ENCODE peak calls at places on chromosomes 2 and 18, in seven cellular contexts. T is fibroblast of mammary gland, I is endothelial cell, Q is GM23338, R is NB4, L is transverse colon, U is left ventricle myocardium inferior. E is an unnamed sample.
A peak's percentile ranks its signal among the peaks of the same experiment; 100 is the strongest.

GRCh38 chr2:88329815-88330603 is 122.5 kb downstream of the FOXI3 start:
- DNase-seq in T (peak; percentile 2), I (no peak), Q (peak; percentile 73), R (peak; percentile 15), L (no peak), U (no peak), E (peak; percentile 47)

GRCh38 chr2:54306561-54306960 is 50.5 kb upstream of the TSPYL6 start:
- DNase-seq in T (no peak), I (no peak), Q (no peak), R (no peak), L (no peak), U (no peak), E (no peak)

GRCh38 chr2:8518986-8519669 is 162.7 kb upstream of the ID2 start:
- DNase-seq in T (no peak), I (no peak), Q (no peak), R (no peak), L (no peak), U (no peak), E (no peak)

GRCh38 chr2:10814571-10815331 is 2.2 kb upstream of the PDIA6 start:
- DNase-seq in T (no peak), I (no peak), Q (peak; percentile 43), R (peak; percentile 30), L (no peak), U (no peak), E (no peak)

GRCh38 chr2:120912101-120912985 is 176.7 kb downstream of the GLI2 start:
- DNase-seq in T (peak; percentile 81), I (no peak), Q (no peak), R (no peak), L (peak; percentile 80), U (peak; percentile 69), E (no peak)

GRCh38 chr2:18491577-18491976 is 68.9 kb downstream of the RDH14 start:
- DNase-seq in T (no peak), I (no peak), Q (no peak), R (no peak), L (no peak), U (no peak), E (no peak)

GRCh38 chr2:43898134-43898957 is 59.6 kb downstream of the ABCG8 start:
- DNase-seq in T (peak; percentile 6), I (peak; percentile 39), Q (no peak), R (peak; percentile 35), L (peak; percentile 43), U (no peak), E (no peak)

GRCh38 chr18:41872206-41872605 is 82.8 kb upstream of the PIK3C3 start:
- DNase-seq in T (no peak), I (no peak), Q (no peak), R (no peak), L (no peak), U (no peak), E (no peak)

GRCh38 chr2:134583462-134583861 is 135.3 kb downstream of the TMEM163 start:
- DNase-seq in T (no peak), I (no peak), Q (no peak), R (no peak), L (no peak), U (no peak), E (no peak)

GRCh38 chr2:148982282-148982681 is 56.2 kb upstream of the LYPD6B start:
- DNase-seq in T (no peak), I (no peak), Q (no peak), R (no peak), L (no peak), U (no peak), E (no peak)

GRCh38 chr18:67525328-67526110 is 9.0 kb upstream of the DSEL start:
- DNase-seq in T (peak; percentile 99), I (no peak), Q (peak; percentile 61), R (no peak), L (peak; percentile 39), U (peak; percentile 42), E (no peak)

GRCh38 chr18:73739098-73739497 is 408.5 kb downstream of the FBXO15 start:
- DNase-seq in T (no peak), I (no peak), Q (no peak), R (no peak), L (no peak), U (no peak), E (no peak)

GRCh38 chr2:30239308-30240161 is 8.2 kb downstream of the LBH start:
- DNase-seq in T (peak; percentile 95), I (peak; percentile 72), Q (peak; percentile 84), R (peak; percentile 70), L (peak; percentile 79), U (peak; percentile 76), E (peak; percentile 57)

GRCh38 chr2:239263231-239263936 is 137.4 kb downstream of the HDAC4 start:
- DNase-seq in T (no peak), I (no peak), Q (no peak), R (no peak), L (peak; percentile 11), U (no peak), E (no peak)

GRCh38 chr2:181231886-181232644 is 225.1 kb upstream of the ITGA4 start:
- DNase-seq in T (peak; percentile 38), I (no peak), Q (no peak), R (no peak), L (no peak), U (no peak), E (no peak)

GRCh38 chr2:64825831-64826496 is 163.2 kb upstream of the SLC1A4 start:
- DNase-seq in T (peak; percentile 20), I (no peak), Q (no peak), R (peak; percentile 34), L (no peak), U (no peak), E (no peak)

GRCh38 chr2:175137793-175138192 is 30.2 kb downstream of the ATF2 start:
- DNase-seq in T (no peak), I (no peak), Q (no peak), R (no peak), L (no peak), U (no peak), E (no peak)

GRCh38 chr2:96874099-96874831 is 4.4 kb upstream of the SEMA4C start:
- DNase-seq in T (no peak), I (no peak), Q (peak; percentile 35), R (no peak), L (no peak), U (no peak), E (peak; percentile 65)

GRCh38 chr2:218781691-218782528 is at the start of gene CYP27A1:
- DNase-seq in T (peak; percentile 29), I (peak; percentile 38), Q (peak; percentile 67), R (no peak), L (peak; percentile 70), U (peak; percentile 60), E (peak; percentile 46)

GRCh38 chr2:168289880-168290279 is 42.5 kb upstream of the STK39 start:
- DNase-seq in T (no peak), I (no peak), Q (no peak), R (no peak), L (no peak), U (no peak), E (no peak)

GRCh38 chr2:78024991-78025390 is 502.8 kb upstream of the LRRTM4 start:
- DNase-seq in T (no peak), I (no peak), Q (no peak), R (no peak), L (no peak), U (no peak), E (no peak)

GRCh38 chr2:78020500-78020899 is 498.3 kb upstream of the LRRTM4 start:
- DNase-seq in T (no peak), I (no peak), Q (no peak), R (no peak), L (no peak), U (no peak), E (no peak)

DNA sequence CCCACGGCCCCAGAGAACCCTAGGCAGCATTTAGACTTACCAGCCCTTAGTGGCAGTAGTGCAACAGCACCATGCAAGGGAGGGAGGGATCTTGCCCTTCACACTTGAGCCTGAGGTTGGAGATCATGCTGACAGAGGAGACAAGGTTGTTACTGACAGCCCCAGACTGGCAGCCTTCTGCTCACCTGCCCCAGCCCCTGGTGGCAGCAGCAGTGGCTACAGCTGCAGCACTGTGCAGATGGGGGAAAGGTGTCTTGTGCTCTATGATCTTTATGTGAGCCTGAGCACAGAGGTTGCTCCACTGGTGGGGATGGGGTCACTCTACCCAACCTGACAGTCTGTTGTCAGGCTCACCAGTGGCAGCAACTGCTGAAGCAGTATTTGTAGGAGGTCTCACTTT is 501.2 kb upstream of the LRRTM4 start:
- DNase-seq in T (no peak), I (no peak), Q (peak; percentile 11), R (no peak), L (no peak), U (no peak), E (no peak)
- TF ChIP-seq CTCF in T (no peak), I (no peak), Q (peak; percentile 9), R (no peak), L (no peak), U (no peak), E (no peak)

DNA sequence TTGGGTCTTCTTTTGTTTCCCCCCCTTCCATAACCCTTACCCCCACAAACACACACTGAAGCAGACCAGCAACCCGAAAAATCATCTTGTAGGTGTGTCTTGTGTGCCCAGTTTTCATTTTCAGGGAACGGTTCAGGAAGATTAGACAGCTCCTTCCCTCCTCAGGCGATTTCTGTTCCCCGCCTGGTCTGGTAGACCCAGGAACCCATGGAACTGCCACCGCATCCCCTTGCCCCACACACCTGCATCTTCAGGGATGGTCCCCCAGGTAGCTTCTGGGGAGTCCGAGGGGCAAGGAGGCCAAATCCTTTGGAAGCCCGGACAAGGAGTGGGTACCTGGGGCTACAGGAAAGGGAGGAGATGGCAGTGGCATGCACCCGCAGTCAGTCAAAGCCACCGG is 30.3 kb upstream of the ATP6V1B1 start:
- DNase-seq in T (no peak), I (no peak), Q (no peak), R (no peak), L (no peak), U (no peak), E (no peak)
- TF ChIP-seq CTCF in T (no peak), I (no peak), Q (no peak), R (no peak), L (no peak), U (no peak), E (no peak)

DNA sequence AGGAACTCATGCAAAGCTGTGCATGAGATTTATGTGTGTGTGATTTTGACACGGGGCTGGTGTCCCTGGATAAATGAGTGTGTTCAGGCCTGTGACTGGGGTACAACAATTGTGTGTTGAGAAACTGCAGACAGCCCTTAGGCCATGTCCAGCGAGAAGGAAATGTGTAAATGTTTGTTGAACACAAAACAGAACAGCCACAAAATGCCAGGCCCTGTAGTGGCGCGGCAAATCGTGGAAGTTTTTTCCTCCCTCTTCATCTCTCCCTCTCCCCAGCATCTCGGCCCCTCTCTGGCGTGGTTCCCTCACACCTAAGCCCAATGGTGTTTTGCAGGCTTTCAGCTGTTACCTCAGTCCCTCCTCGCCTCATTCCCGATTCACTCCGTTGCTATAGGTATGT is 10.6 kb downstream of the SPR start:
- DNase-seq in T (no peak), I (no peak), Q (no peak), R (no peak), L (no peak), U (no peak), E (no peak)
- TF ChIP-seq CTCF in T (no peak), I (no peak), Q (no peak), R (no peak), L (no peak), U (no peak), E (no peak)

DNA sequence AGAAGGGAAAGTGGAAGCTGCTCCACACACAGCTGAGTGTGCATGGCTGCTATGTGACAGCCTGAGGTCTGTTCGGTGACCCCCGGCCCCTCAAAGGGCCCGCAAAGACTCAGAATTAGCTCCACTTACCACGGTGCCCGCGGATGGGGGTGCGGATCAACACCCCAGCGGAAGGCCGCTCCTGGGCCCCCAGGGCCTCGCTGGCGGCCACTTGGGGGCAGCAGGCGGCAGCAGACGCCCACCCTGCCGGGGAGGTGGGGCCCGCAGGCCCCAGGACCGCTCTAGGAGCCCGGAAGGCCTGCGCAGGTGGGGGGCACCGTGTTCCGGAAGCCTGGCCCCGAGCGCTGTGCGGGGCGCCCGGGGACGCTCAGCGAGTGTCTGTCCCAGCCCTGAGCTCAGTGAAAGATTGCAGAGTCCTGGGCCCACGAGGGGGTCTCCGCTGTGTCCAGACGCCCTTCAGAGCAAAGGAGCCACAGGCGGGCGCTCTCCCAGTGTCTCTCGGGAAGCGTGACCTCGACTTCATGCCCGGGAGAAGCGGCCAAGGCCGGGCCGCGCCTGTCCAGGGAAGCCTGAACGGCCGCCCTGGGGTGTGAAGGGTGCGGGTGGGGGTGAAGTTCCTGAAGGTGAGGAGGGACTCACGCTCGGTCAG is 118.6 kb downstream of the VAPA start:
- DNase-seq in T (no peak), I (peak; percentile 32), Q (peak; percentile 78), R (no peak), L (no peak), U (no peak), E (peak; percentile 48)
- TF ChIP-seq CTCF in T (no peak), I (no peak), Q (peak; percentile 80), R (peak; percentile 13), L (no peak), U (peak; percentile 64), E (peak; percentile 39)